ENCODE peak calls at places on chromosomes 5 and 9, in ten cellular contexts. Q is AG20443; O is NT2/D1; G is Daoy; W is effector memory CD4-positive, alpha-beta T cell; X is hippocampal formation; R is NCI-H1092 treated with DMSO at 0.1 percent for 48 hours; M is KBM-7; A is stimulated activated CD4-positive, alpha-beta T cell treated with anti-CD3 and anti-CD28 coated beads, Interleukin-1b, Interleukin-23, amount 100 ng/mL, for 1 hour; C is HuH-7.5. U is an unnamed sample.

GRCh38 chr5:55033568-55033967 is 9.5 kb downstream of the GZMK start:
- DNase-seq in C (no peak), M (no peak), A (no peak), X (no peak), O (no peak), W (no peak), Q (no peak), R (no peak), G (no peak), U (no peak)

GRCh38 chr9:106878943-106879916 is 16.3 kb downstream of the ZNF462 start:
- DNase-seq in W (no peak), X (peak; percentile 36), G (peak; percentile 90), A (no peak), M (no peak), Q (peak; percentile 68), R (peak; percentile 61), O (no peak), C (no peak), U (peak; percentile 84)

GRCh38 chr9:127498298-127498697 is 47.0 kb downstream of the LRSAM1 start:
- DNase-seq in R (no peak), M (no peak), W (no peak), O (no peak), X (no peak), C (no peak), G (no peak), A (no peak), Q (no peak), U (no peak)

GRCh38 chr9:89664010-89664409 is 59.2 kb downstream of the GADD45G start:
- DNase-seq in Q (no peak), O (no peak), M (no peak), C (no peak), A (no peak), R (no peak), G (no peak), X (no peak), W (no peak), U (no peak)

GRCh38 chr9:69996947-69997346 is 46.7 kb upstream of the MAMDC2 start:
- DNase-seq in Q (no peak), X (no peak), C (no peak), G (no peak), A (no peak), W (no peak), O (no peak), R (peak; percentile 83), M (no peak), U (peak; percentile 54)

GRCh38 chr5:140855772-140856674 is at the start of gene PCDHA10:
- DNase-seq in X (no peak), M (peak; percentile 18), W (no peak), Q (no peak), G (peak; percentile 73), C (no peak), A (no peak), R (no peak), O (no peak), U (no peak)

GRCh38 chr9:89576404-89576824 is 28.4 kb upstream of the GADD45G start:
- DNase-seq in O (no peak), R (peak; percentile 43), X (no peak), G (no peak), M (peak; percentile 48), A (no peak), C (no peak), W (no peak), Q (no peak), U (peak; percentile 8)

GRCh38 chr9:137280478-137281344 is 3.2 kb downstream of the TOR4A start:
- DNase-seq in A (no peak), W (no peak), G (peak; percentile 45), O (no peak), R (no peak), C (no peak), Q (peak; percentile 71), M (no peak), X (no peak), U (no peak)

GRCh38 chr5:109328626-109329025 is 81.1 kb downstream of the PJA2 start:
- DNase-seq in O (no peak), C (no peak), X (no peak), M (no peak), R (no peak), A (no peak), W (no peak), G (no peak), Q (no peak), U (no peak)

GRCh38 chr9:127785933-127786772 is at the start of gene CDK9:
- DNase-seq in G (peak; percentile 97), O (peak; percentile 85), M (peak; percentile 88), R (peak; percentile 86), W (peak; percentile 89), C (peak; percentile 92), A (peak; percentile 77), Q (peak; percentile 96), X (peak; percentile 85), U (peak; percentile 80)

GRCh38 chr5:158589939-158590338 is 509.8 kb downstream of the EBF1 start:
- DNase-seq in R (no peak), M (peak; percentile 45), O (no peak), A (no peak), Q (no peak), X (no peak), W (no peak), G (peak; percentile 74), C (no peak), U (no peak)

GRCh38 chr5:3353561-3353960 is 242.1 kb upstream of the IRX1 start:
- DNase-seq in G (no peak), X (no peak), O (no peak), Q (no peak), M (no peak), W (no peak), C (no peak), R (no peak), A (no peak), U (no peak)

GRCh38 chr5:130502702-130503101 is 598.4 kb downstream of the CHSY3 start:
- DNase-seq in R (no peak), M (no peak), O (no peak), C (no peak), A (no peak), W (no peak), X (no peak), Q (no peak), G (no peak), U (no peak)